ENCODE peak calls at places on chromosomes 16 and 17, in four cellular contexts. One of them, this sample, is unnamed. For H3K4me1, the result is how much of the 10 kb centered on the place peaks cover.

GRCh38 chr17:42685831-42686230 is 3.5 kb downstream of the CNTNAP1 start:
- DNase-seq in HCT116: no peak
- DNase-seq in cardiac muscle cell: no peak
- DNase-seq in psoas muscle: no peak
- DNase-seq in this sample: no peak

GRCh38 chr16:10172848-10173655 is 9.2 kb downstream of the GRIN2A start:
- DNase-seq in HCT116: no peak
- DNase-seq in cardiac muscle cell: no peak
- DNase-seq in psoas muscle: no peak
- DNase-seq in this sample: no peak

GRCh38 chr17:77209330-77209748 is 68.6 kb downstream of the SEC14L1 start:
- DNase-seq in HCT116: no peak
- DNase-seq in cardiac muscle cell: no peak
- DNase-seq in psoas muscle: no peak
- DNase-seq in this sample: no peak

GRCh38 chr17:4948166-4948996 is at the start of gene PFN1:
- DNase-seq in HCT116: peak
- DNase-seq in cardiac muscle cell: peak
- DNase-seq in psoas muscle: peak
- DNase-seq in this sample: peak

GRCh38 chr16:22813946-22814325 is at the start of gene HS3ST2:
- DNase-seq in HCT116: no peak
- DNase-seq in cardiac muscle cell: peak
- DNase-seq in psoas muscle: peak
- DNase-seq in this sample: peak

GRCh38 chr17:7837375-7838290 is 3.6 kb downstream of the KDM6B start:
- DNase-seq in HCT116: no peak
- DNase-seq in cardiac muscle cell: no peak
- DNase-seq in psoas muscle: no peak
- DNase-seq in this sample: no peak

GRCh38 chr17:32495347-32496253 is 8.8 kb downstream of the CDK5R1 start:
- DNase-seq in HCT116: no peak
- DNase-seq in cardiac muscle cell: peak
- DNase-seq in psoas muscle: peak
- DNase-seq in this sample: no peak

GRCh38 chr17:4921320-4921719 is 10.8 kb upstream of the GP1BA start:
- DNase-seq in HCT116: no peak
- DNase-seq in cardiac muscle cell: no peak
- DNase-seq in psoas muscle: no peak
- DNase-seq in this sample: no peak

GRCh38 chr17:64259436-64259835 is 3.6 kb downstream of the TEX2 start:
- DNase-seq in HCT116: no peak
- DNase-seq in cardiac muscle cell: no peak
- DNase-seq in psoas muscle: no peak
- DNase-seq in this sample: no peak

GRCh38 chr16:86171329-86171728 is 272.4 kb downstream of the IRF8 start:
- DNase-seq in HCT116: no peak
- DNase-seq in cardiac muscle cell: peak
- DNase-seq in psoas muscle: no peak
- DNase-seq in this sample: no peak

GRCh38 chr16:11306997-11307638 is 26.0 kb upstream of the PRM1 start:
- DNase-seq in HCT116: no peak
- DNase-seq in cardiac muscle cell: no peak
- DNase-seq in psoas muscle: no peak
- DNase-seq in this sample: no peak

GRCh38 chr16:53962041-53962440 is 258.1 kb downstream of the FTO start:
- DNase-seq in HCT116: no peak
- DNase-seq in cardiac muscle cell: no peak
- DNase-seq in psoas muscle: no peak
- DNase-seq in this sample: no peak

GRCh38 chr16:53958481-53958880 is 254.5 kb downstream of the FTO start:
- DNase-seq in HCT116: no peak
- DNase-seq in cardiac muscle cell: no peak
- DNase-seq in psoas muscle: no peak
- DNase-seq in this sample: no peak

GRCh38 chr16:53960954-53961616 is 257.1 kb downstream of the FTO start:
- DNase-seq in HCT116: no peak
- DNase-seq in cardiac muscle cell: no peak
- DNase-seq in psoas muscle: no peak
- DNase-seq in this sample: peak

GRCh38 chr16:53964145-53964544 is 260.2 kb downstream of the FTO start:
- DNase-seq in HCT116: no peak
- DNase-seq in cardiac muscle cell: no peak
- DNase-seq in psoas muscle: no peak
- DNase-seq in this sample: no peak

GRCh38 chr16:53960050-53960812 is 256.3 kb downstream of the FTO start:
- DNase-seq in HCT116: no peak
- DNase-seq in cardiac muscle cell: no peak
- DNase-seq in psoas muscle: no peak
- DNase-seq in this sample: no peak
- H3K27ac ChIP-seq in HCT116: no peak
- H3K27ac ChIP-seq in cardiac muscle cell: no peak
- H3K27ac ChIP-seq in psoas muscle: peak
- H3K27ac ChIP-seq in this sample: no peak

DNA sequence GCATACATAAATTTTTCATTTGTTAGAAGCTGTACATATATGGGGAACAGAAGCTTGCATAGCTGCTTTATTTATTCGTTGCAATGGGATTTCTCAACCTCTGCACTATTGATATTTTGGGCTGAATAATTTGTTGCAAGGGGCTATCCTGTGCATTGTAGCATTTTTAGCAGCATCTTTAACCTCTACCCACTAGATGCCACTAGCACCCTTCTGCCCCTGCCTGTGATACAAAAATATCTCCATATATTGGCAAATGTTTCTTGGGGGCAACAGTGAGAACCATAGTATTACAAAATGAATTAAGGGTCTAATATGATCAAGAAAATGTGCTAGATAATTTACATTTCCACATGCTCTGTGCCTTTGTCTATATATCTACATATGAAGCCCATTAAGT is 1401.0 kb downstream of the CDH11 start:
- DNase-seq in HCT116: no peak
- DNase-seq in cardiac muscle cell: peak
- DNase-seq in psoas muscle: no peak
- DNase-seq in this sample: no peak
- H3K4me1 ChIP-seq in HCT116: under half
- H3K4me1 ChIP-seq in cardiac muscle cell: under half
- H3K4me1 ChIP-seq in psoas muscle: under half
- H3K4me1 ChIP-seq in this sample: under half

GRCh38 chr16:88511060-88511459 is 58.0 kb downstream of the ZFPM1 start:
- DNase-seq in HCT116: no peak
- DNase-seq in cardiac muscle cell: no peak
- DNase-seq in psoas muscle: no peak
- DNase-seq in this sample: no peak

GRCh38 chr16:88508376-88508867 is 55.3 kb downstream of the ZFPM1 start:
- DNase-seq in HCT116: no peak
- DNase-seq in cardiac muscle cell: no peak
- DNase-seq in psoas muscle: no peak
- DNase-seq in this sample: no peak

GRCh38 chr16:88508868-88509748 is 56.0 kb downstream of the ZFPM1 start:
- DNase-seq in HCT116: no peak
- DNase-seq in cardiac muscle cell: no peak
- DNase-seq in psoas muscle: no peak
- DNase-seq in this sample: no peak

GRCh38 chr16:88510091-88510719 is 57.1 kb downstream of the ZFPM1 start:
- DNase-seq in HCT116: no peak
- DNase-seq in cardiac muscle cell: no peak
- DNase-seq in psoas muscle: no peak
- DNase-seq in this sample: peak

DNA sequence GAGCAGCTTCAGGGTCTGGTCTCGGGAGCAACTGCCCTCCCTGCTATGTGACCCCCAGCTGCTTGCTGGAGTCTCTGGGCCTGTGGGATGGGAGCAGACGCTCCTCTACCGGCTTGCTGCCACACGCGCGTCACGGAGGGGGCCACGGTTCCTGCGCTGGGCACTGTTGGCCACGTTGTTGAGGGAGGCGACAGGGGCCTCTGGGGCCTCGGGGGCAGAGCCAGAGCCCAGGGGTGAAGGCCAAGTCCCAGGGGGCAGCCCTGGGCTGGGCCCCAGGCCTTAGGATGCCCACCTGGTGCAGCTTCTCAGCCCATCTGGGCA is 56.6 kb downstream of the ZFPM1 start:
- DNase-seq in HCT116: no peak
- DNase-seq in cardiac muscle cell: no peak
- DNase-seq in psoas muscle: no peak
- DNase-seq in this sample: no peak
- H3K27ac ChIP-seq in HCT116: no peak
- H3K27ac ChIP-seq in cardiac muscle cell: no peak
- H3K27ac ChIP-seq in psoas muscle: no peak
- H3K27ac ChIP-seq in this sample: no peak

DNA sequence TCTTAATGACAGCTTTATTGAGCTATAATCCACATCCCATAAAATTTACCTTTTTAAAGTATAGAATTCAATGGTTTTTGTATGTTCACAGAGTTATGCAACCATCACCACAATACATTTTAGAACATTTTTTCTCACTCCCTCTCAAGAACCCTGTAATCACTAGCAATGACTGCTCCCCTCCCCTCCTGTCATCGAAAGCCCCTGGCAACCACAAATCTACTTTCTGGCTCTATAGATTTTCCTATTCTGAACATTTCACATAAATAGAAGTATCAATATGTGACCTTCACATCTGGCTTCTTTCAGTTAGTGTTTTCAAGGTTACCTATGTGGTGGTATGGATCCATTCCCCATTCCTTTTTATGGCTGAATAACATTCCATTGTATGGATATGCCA is 755 bp upstream of the CCR7 start:
- DNase-seq in HCT116: no peak
- DNase-seq in cardiac muscle cell: no peak
- DNase-seq in psoas muscle: no peak
- DNase-seq in this sample: no peak
- H3K4me1 ChIP-seq in HCT116: under half
- H3K4me1 ChIP-seq in cardiac muscle cell: under half
- H3K4me1 ChIP-seq in psoas muscle: under half
- H3K4me1 ChIP-seq in this sample: under half

DNA sequence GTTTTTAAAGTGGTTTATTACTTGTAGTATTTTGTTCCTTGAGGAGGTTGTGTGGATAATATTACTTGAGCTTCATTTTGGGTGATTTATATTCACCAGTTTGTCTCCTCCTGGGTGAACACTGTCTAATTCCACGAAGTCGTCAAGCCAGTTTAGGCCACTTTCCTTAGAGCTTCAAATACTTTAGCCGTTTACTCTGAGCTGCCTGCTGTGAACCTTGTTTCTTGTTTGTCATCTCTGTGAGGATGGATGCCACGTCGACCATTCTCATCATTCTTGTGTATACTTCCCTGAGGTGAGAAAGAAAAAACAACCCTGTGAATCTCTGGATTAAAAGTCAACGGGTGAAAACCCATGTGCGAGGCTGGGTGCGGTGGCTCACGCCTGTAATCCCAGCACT is 9.0 kb downstream of the KRT24 start:
- DNase-seq in HCT116: no peak
- DNase-seq in cardiac muscle cell: no peak
- DNase-seq in psoas muscle: no peak
- DNase-seq in this sample: no peak
- H3K27ac ChIP-seq in HCT116: no peak
- H3K27ac ChIP-seq in cardiac muscle cell: no peak
- H3K27ac ChIP-seq in psoas muscle: no peak
- H3K27ac ChIP-seq in this sample: no peak

GRCh38 chr16:56419740-56420548 is 5.4 kb downstream of the AMFR start:
- DNase-seq in HCT116: no peak
- DNase-seq in cardiac muscle cell: no peak
- DNase-seq in psoas muscle: no peak
- DNase-seq in this sample: peak
- H3K4me1 ChIP-seq in HCT116: under half
- H3K4me1 ChIP-seq in cardiac muscle cell: under half
- H3K4me1 ChIP-seq in psoas muscle: half or more
- H3K4me1 ChIP-seq in this sample: under half

GRCh38 chr17:49005140-49005539 is 8.0 kb downstream of the IGF2BP1 start:
- DNase-seq in HCT116: no peak
- DNase-seq in cardiac muscle cell: no peak
- DNase-seq in psoas muscle: no peak
- DNase-seq in this sample: no peak

GRCh38 chr17:49002766-49003165 is 5.6 kb downstream of the IGF2BP1 start:
- DNase-seq in HCT116: no peak
- DNase-seq in cardiac muscle cell: no peak
- DNase-seq in psoas muscle: no peak
- DNase-seq in this sample: no peak

GRCh38 chr17:49001671-49002070 is 4.5 kb downstream of the IGF2BP1 start:
- DNase-seq in HCT116: no peak
- DNase-seq in cardiac muscle cell: no peak
- DNase-seq in psoas muscle: no peak
- DNase-seq in this sample: no peak

GRCh38 chr17:49002331-49002730 is 5.1 kb downstream of the IGF2BP1 start:
- DNase-seq in HCT116: no peak
- DNase-seq in cardiac muscle cell: no peak
- DNase-seq in psoas muscle: no peak
- DNase-seq in this sample: no peak

GRCh38 chr17:49003557-49004511 is 6.6 kb downstream of the IGF2BP1 start:
- DNase-seq in HCT116: no peak
- DNase-seq in cardiac muscle cell: no peak
- DNase-seq in psoas muscle: no peak
- DNase-seq in this sample: no peak
- H3K27ac ChIP-seq in HCT116: no peak
- H3K27ac ChIP-seq in cardiac muscle cell: peak
- H3K27ac ChIP-seq in psoas muscle: no peak
- H3K27ac ChIP-seq in this sample: no peak